ENCODE peak calls at places on chromosomes 5 and 9, in four cellular contexts. One of them, this sample, is unnamed.

GRCh38 chr9:19049872-19050636 is 827 bp downstream of the RRAGA start:
- DNase-seq in H1: no peak
- DNase-seq in hepatocyte: peak; percentile 35
- DNase-seq in brain microvascular endothelial cell: peak; percentile 27
- DNase-seq in this sample: peak; percentile 4

GRCh38 chr5:36796171-36796570 is 80.4 kb upstream of the NIPBL start:
- DNase-seq in H1: no peak
- DNase-seq in hepatocyte: no peak
- DNase-seq in brain microvascular endothelial cell: no peak
- DNase-seq in this sample: no peak

GRCh38 chr5:150167908-150168307 is 1.3 kb downstream of the CDX1 start:
- DNase-seq in H1: no peak
- DNase-seq in hepatocyte: no peak
- DNase-seq in brain microvascular endothelial cell: no peak
- DNase-seq in this sample: no peak

GRCh38 chr9:113511856-113512761 is 48.6 kb downstream of the RGS3 start:
- DNase-seq in H1: no peak
- DNase-seq in hepatocyte: no peak
- DNase-seq in brain microvascular endothelial cell: peak; percentile 55
- DNase-seq in this sample: no peak

GRCh38 chr5:111857633-111858032 is 100.6 kb upstream of the NREP start:
- DNase-seq in H1: no peak
- DNase-seq in hepatocyte: no peak
- DNase-seq in brain microvascular endothelial cell: no peak
- DNase-seq in this sample: no peak

GRCh38 chr5:71887680-71888079 is 168.6 kb downstream of the CARTPT start:
- DNase-seq in H1: no peak
- DNase-seq in hepatocyte: peak; percentile 53
- DNase-seq in brain microvascular endothelial cell: peak; percentile 79
- DNase-seq in this sample: peak; percentile 24

GRCh38 chr9:83962165-83962564 is 17.9 kb downstream of the HNRNPK start:
- DNase-seq in H1: no peak
- DNase-seq in hepatocyte: no peak
- DNase-seq in brain microvascular endothelial cell: no peak
- DNase-seq in this sample: peak; percentile 32

GRCh38 chr9:133273098-133273497 is 1.9 kb downstream of the ABO start:
- DNase-seq in H1: no peak
- DNase-seq in hepatocyte: no peak
- DNase-seq in brain microvascular endothelial cell: no peak
- DNase-seq in this sample: no peak

GRCh38 chr5:172505403-172505759 is 51.1 kb upstream of the SH3PXD2B start:
- DNase-seq in H1: no peak
- DNase-seq in hepatocyte: no peak
- DNase-seq in brain microvascular endothelial cell: no peak
- DNase-seq in this sample: no peak

GRCh38 chr5:1521671-1522600 is 1.8 kb downstream of the LPCAT1 start:
- DNase-seq in H1: no peak
- DNase-seq in hepatocyte: peak; percentile 54
- DNase-seq in brain microvascular endothelial cell: peak; percentile 81
- DNase-seq in this sample: no peak

GRCh38 chr5:177997846-177998245 is 1.8 kb upstream of the PROP1 start:
- DNase-seq in H1: no peak
- DNase-seq in hepatocyte: no peak
- DNase-seq in brain microvascular endothelial cell: no peak
- DNase-seq in this sample: no peak

GRCh38 chr5:161544350-161544765 is 2.2 kb downstream of the GABRB2 start:
- DNase-seq in H1: no peak
- DNase-seq in hepatocyte: peak; percentile 78
- DNase-seq in brain microvascular endothelial cell: peak; percentile 3
- DNase-seq in this sample: peak; percentile 42

GRCh38 chr5:17996002-17996401 is 361.7 kb downstream of the TAF11L14 start:
- DNase-seq in H1: no peak
- DNase-seq in hepatocyte: no peak
- DNase-seq in brain microvascular endothelial cell: no peak
- DNase-seq in this sample: no peak

GRCh38 chr9:86968258-86968920 is 21.1 kb upstream of the GAS1 start:
- DNase-seq in H1: no peak
- DNase-seq in hepatocyte: no peak
- DNase-seq in brain microvascular endothelial cell: no peak
- DNase-seq in this sample: no peak

GRCh38 chr9:78314953-78315870 is 18.3 kb downstream of the PSAT1 start:
- DNase-seq in H1: no peak
- DNase-seq in hepatocyte: no peak
- DNase-seq in brain microvascular endothelial cell: peak; percentile 31
- DNase-seq in this sample: no peak

GRCh38 chr5:116142495-116142894 is 57.7 kb downstream of the COMMD10 start:
- DNase-seq in H1: no peak
- DNase-seq in hepatocyte: no peak
- DNase-seq in brain microvascular endothelial cell: no peak
- DNase-seq in this sample: no peak

GRCh38 chr5:159294921-159295320 is 31.8 kb downstream of the UBLCP1 start:
- DNase-seq in H1: no peak
- DNase-seq in hepatocyte: no peak
- DNase-seq in brain microvascular endothelial cell: no peak
- DNase-seq in this sample: no peak

GRCh38 chr9:135663857-135664256 is 748 bp downstream of the LCN9 start:
- DNase-seq in H1: no peak
- DNase-seq in hepatocyte: no peak
- DNase-seq in brain microvascular endothelial cell: no peak
- DNase-seq in this sample: no peak

GRCh38 chr5:124468671-124469411 is 277.6 kb downstream of the ZNF608 start:
- DNase-seq in H1: peak; percentile 57
- DNase-seq in hepatocyte: no peak
- DNase-seq in brain microvascular endothelial cell: no peak
- DNase-seq in this sample: no peak

GRCh38 chr5:1029945-1030625 is 21.5 kb downstream of the NKD2 start:
- DNase-seq in H1: no peak
- DNase-seq in hepatocyte: no peak
- DNase-seq in brain microvascular endothelial cell: no peak
- DNase-seq in this sample: no peak

GRCh38 chr9:37085233-37085632 is 35.1 kb upstream of the ZCCHC7 start:
- DNase-seq in H1: no peak
- DNase-seq in hepatocyte: no peak
- DNase-seq in brain microvascular endothelial cell: no peak
- DNase-seq in this sample: no peak

GRCh38 chr5:172426086-172426485 is 28.2 kb downstream of the SH3PXD2B start:
- DNase-seq in H1: no peak
- DNase-seq in hepatocyte: no peak
- DNase-seq in brain microvascular endothelial cell: no peak
- DNase-seq in this sample: no peak

GRCh38 chr9:70130266-70130665 is 86.6 kb downstream of the MAMDC2 start:
- DNase-seq in H1: no peak
- DNase-seq in hepatocyte: peak; percentile 27
- DNase-seq in brain microvascular endothelial cell: no peak
- DNase-seq in this sample: no peak

DNA sequence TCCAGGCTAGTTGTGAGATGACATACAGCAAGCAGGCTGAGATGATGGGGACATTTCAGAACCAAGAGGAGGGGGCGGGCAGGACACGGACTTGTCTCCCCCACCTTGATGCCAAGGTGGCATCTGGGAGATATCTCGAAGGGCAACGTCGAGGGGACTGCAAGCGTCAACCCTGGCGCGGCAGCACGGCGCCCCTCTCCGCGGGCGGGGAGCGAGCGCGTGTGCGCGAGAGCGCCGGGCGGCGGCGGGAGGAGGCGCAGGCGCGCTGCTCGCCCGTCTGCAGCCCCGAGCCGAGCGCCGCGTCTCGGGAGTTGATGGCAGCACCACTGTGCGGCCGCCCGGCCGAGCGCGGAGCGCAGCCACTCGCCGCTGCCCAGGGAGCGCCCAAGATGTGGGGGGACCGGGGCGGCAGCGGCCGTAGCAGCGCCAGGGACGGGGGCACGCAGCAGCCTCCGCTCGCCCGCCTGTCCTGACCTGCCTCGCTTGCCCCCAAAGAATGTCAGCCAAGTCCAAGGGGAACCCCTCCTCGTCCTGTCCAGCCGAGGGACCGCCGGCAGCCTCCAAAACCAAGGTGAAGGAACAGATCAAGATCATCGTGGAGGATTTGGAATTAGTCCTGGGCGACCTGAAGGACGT is at the start of gene PRR16:
- DNase-seq in H1: peak; percentile 13
- DNase-seq in hepatocyte: peak; percentile 85
- DNase-seq in brain microvascular endothelial cell: peak; percentile 45
- DNase-seq in this sample: no peak
- TF ChIP-seq CTCF in H1: peak; percentile 42
- TF ChIP-seq CTCF in hepatocyte: peak; percentile 13
- TF ChIP-seq CTCF in brain microvascular endothelial cell: peak; percentile 17
- TF ChIP-seq CTCF in this sample: no peak

DNA sequence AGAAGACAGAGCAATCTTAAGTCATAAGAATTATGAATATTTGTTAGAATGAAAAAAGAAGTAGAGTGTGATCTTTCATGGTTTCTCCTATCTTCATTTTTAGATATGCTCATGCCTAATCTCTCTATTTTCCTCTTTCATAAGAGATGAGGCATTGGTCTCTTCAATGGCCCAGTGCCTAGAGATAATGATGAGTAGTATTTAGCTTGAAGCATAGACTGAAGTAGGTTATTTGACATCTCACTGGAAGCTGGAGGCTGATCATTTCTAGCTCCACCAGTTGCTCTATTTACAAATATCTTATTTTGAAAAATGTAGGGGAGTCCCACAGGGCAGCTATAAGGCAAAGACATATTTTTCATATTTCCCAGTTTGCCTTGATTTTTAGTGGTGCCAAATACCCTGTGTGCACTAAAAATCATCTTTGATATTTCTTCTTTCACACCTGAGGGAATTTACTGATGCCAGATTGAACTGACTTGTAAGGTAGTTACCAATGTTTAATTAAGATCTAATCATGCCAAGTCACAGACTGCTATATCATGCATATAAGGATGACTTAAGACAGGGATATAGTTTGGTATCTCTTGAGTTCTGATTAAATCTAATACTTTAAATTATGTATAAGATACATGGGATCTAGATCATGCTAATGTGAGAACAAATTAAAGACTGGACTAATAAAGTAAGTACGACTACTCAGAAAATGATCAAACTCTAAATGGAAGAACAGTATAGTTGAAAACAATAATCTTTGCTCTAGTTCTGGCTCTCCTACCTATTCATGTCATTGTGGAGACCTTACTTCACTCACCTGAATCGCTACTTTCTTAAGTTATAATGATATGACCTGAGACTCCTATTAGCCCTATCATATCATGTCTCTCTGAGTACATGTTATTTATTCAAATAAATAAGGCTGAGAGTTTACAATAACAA is 108.2 kb upstream of the IFNE start:
- DNase-seq in H1: no peak
- DNase-seq in hepatocyte: no peak
- DNase-seq in brain microvascular endothelial cell: no peak
- DNase-seq in this sample: no peak
- H3K4me3 ChIP-seq in H1: no peak overlapping the region
- H3K4me3 ChIP-seq in hepatocyte: no peak overlapping the region
- H3K4me3 ChIP-seq in brain microvascular endothelial cell: no peak overlapping the region
- H3K4me3 ChIP-seq in this sample: no peak overlapping the region

GRCh38 chr9:7228786-7229185 is 471.0 kb downstream of the KDM4C start:
- DNase-seq in H1: no peak
- DNase-seq in hepatocyte: no peak
- DNase-seq in brain microvascular endothelial cell: no peak
- DNase-seq in this sample: no peak
- H3K27me3 ChIP-seq in H1: no peaks in the 10 kb centered on the region
- H3K27me3 ChIP-seq in hepatocyte: peaks cover 5% of the 10 kb centered on the region
- H3K27me3 ChIP-seq in brain microvascular endothelial cell: no peaks in the 10 kb centered on the region
- H3K27me3 ChIP-seq in this sample: no peaks in the 10 kb centered on the region

GRCh38 chr5:163306421-163306820 is 131.0 kb upstream of the CCNG1 start:
- DNase-seq in H1: no peak
- DNase-seq in hepatocyte: peak; percentile 8
- DNase-seq in brain microvascular endothelial cell: no peak
- DNase-seq in this sample: no peak
- TF ChIP-seq CTCF in H1: peak; percentile 57
- TF ChIP-seq CTCF in hepatocyte: peak; percentile 37
- TF ChIP-seq CTCF in brain microvascular endothelial cell: no peak
- TF ChIP-seq CTCF in this sample: peak; percentile 21

DNA sequence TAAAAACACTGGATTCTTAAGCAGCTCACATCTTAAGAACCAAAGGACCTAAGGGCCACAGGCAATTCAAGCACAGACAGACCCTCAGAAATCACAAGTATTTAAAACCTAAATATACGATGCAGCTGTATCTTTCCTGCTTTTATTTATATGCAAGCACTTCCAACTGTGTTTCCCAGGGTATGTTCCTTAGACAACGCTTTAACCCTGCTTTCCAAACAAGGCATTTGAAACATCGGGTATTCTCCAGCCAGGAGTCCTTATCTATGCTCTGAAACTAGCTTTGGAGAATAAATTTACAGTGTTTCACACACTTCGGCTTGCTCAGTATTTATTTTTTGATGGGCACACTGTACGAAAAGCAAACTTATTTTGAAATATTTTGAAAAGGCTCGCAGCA is 13.5 kb downstream of the NR6A1 start:
- DNase-seq in H1: no peak
- DNase-seq in hepatocyte: no peak
- DNase-seq in brain microvascular endothelial cell: no peak
- DNase-seq in this sample: no peak
- H3K4me3 ChIP-seq in H1: peak overlapping the region; percentile 22
- H3K4me3 ChIP-seq in hepatocyte: no peak overlapping the region
- H3K4me3 ChIP-seq in brain microvascular endothelial cell: no peak overlapping the region
- H3K4me3 ChIP-seq in this sample: no peak overlapping the region

This sample was measured in Caco-2.